ENCODE peak calls at places on chromosomes 16 and 17, in four cellular contexts. J is GDM1; Z is naive thymus-derived CD8-positive, alpha-beta T cell; O is HTR-8/SVneo. P is an unnamed sample.

GRCh38 chr16:50202926-50203624 is 50.0 kb downstream of the TENT4B start:
- DNase-seq in J (no peak), Z (no peak), O (peak; percentile 75), P (no peak)

GRCh38 chr17:13761221-13761620 is 159.5 kb upstream of the HS3ST3A1 start:
- DNase-seq in Z (no peak), O (no peak), J (no peak), P (no peak)

GRCh38 chr17:50072130-50072529 is 16.2 kb downstream of the ITGA3 start:
- DNase-seq in J (no peak), O (no peak), Z (no peak), P (no peak)

GRCh38 chr16:49589721-49590120 is 216.1 kb downstream of the C16orf78 start:
- DNase-seq in O (no peak), J (no peak), Z (no peak), P (no peak)

GRCh38 chr16:49747654-49748053 is 108.3 kb downstream of the ZNF423 start:
- DNase-seq in J (no peak), O (no peak), Z (no peak), P (no peak)

GRCh38 chr17:34393401-34393800 is 30.4 kb upstream of the CCL1 start:
- DNase-seq in Z (no peak), J (no peak), O (no peak), P (no peak)

GRCh38 chr16:68356249-68356918 is 45.6 kb downstream of the PRMT7 start:
- DNase-seq in J (peak; percentile 78), Z (peak; percentile 82), O (no peak), P (peak; percentile 30)

GRCh38 chr16:13018026-13018425 is 116.6 kb downstream of the SHISA9 start:
- DNase-seq in O (no peak), Z (no peak), J (no peak), P (no peak)

GRCh38 chr17:412211-413015 is 59.8 kb upstream of the RPH3AL start:
- DNase-seq in Z (peak; percentile 81), J (peak; percentile 50), O (peak; percentile 69), P (peak; percentile 61)

GRCh38 chr16:49528035-49528434 is 154.4 kb downstream of the C16orf78 start:
- DNase-seq in Z (peak; percentile 29), J (no peak), O (no peak), P (no peak)

GRCh38 chr16:2671741-2672140 is 10.6 kb upstream of the KCTD5 start:
- DNase-seq in J (no peak), O (no peak), Z (no peak), P (no peak)

GRCh38 chr17:48646183-48647102 is 20.3 kb upstream of the HOXB9 start:
- DNase-seq in O (peak; percentile 86), Z (no peak), J (no peak), P (no peak)

GRCh38 chr17:67615736-67616135 is 102.0 kb upstream of the NOL11 start:
- DNase-seq in Z (no peak), J (no peak), O (no peak), P (no peak)

GRCh38 chr17:41474863-41475262 is 6.1 kb downstream of the KRT35 start:
- DNase-seq in Z (no peak), J (no peak), O (no peak), P (no peak)

GRCh38 chr17:61724777-61725176 is 133.8 kb upstream of the NACA2 start:
- DNase-seq in J (no peak), Z (no peak), O (no peak), P (no peak)

GRCh38 chr16:30004811-30005242 is 6.0 kb downstream of the DOC2A start:
- DNase-seq in Z (no peak), O (no peak), J (no peak), P (no peak)

GRCh38 chr17:56489980-56490379 is 103.5 kb upstream of the NOG start:
- DNase-seq in Z (no peak), J (no peak), O (no peak), P (no peak)

P was measured in effector CD4-positive, alpha-beta T cell.